ENCODE peak calls at places on chromosomes 4 and X, in five cellular contexts. E is prostate gland, B is lower lobe of right lung, T is pancreas, O is GM23338. Z is an unnamed sample.

GRCh38 chrX:40973619-40974018 is 111.6 kb upstream of the USP9X start:
- DNase-seq in E (no peak), B (no peak), T (no peak), O (no peak), Z (no peak)

GRCh38 chrX:1400049-1400448 is 8.1 kb upstream of the SLC25A6 start:
- DNase-seq in E (no peak), B (peak), T (peak), O (no peak), Z (no peak)

GRCh38 chr4:41525129-41525528 is 12.8 kb upstream of the LIMCH1 start:
- DNase-seq in E (no peak), B (no peak), T (no peak), O (peak), Z (peak)

GRCh38 chr4:13907255-13907751 is 279.8 kb upstream of the BOD1L1 start:
- DNase-seq in E (no peak), B (no peak), T (no peak), O (peak), Z (peak)

GRCh38 chrX:153307546-153308175 is 13.9 kb downstream of the PNMA6F start:
- DNase-seq in E (no peak), B (no peak), T (no peak), O (no peak), Z (no peak)

GRCh38 chrX:148878371-148878770 is 378.0 kb downstream of the AFF2 start:
- DNase-seq in E (no peak), B (no peak), T (no peak), O (no peak), Z (peak)

GRCh38 chrX:154603438-154604430 is 15.3 kb downstream of the CTAG1B start:
- DNase-seq in E (peak), B (no peak), T (peak), O (no peak), Z (peak)

GRCh38 chr4:148790691-148791090 is 348.5 kb upstream of the NR3C2 start:
- DNase-seq in E (no peak), B (no peak), T (no peak), O (no peak), Z (no peak)

GRCh38 chrX:64188901-64189300 is 16.6 kb downstream of the AMER1 start:
- DNase-seq in E (no peak), B (no peak), T (no peak), O (no peak), Z (no peak)

GRCh38 chr4:123127218-123127617 is 204.8 kb upstream of the NUDT6 start:
- DNase-seq in E (no peak), B (no peak), T (no peak), O (no peak), Z (no peak)
- TF ChIP-seq CTCF in E (peak), B (peak), T (no peak), O (no peak), Z (peak)

DNA sequence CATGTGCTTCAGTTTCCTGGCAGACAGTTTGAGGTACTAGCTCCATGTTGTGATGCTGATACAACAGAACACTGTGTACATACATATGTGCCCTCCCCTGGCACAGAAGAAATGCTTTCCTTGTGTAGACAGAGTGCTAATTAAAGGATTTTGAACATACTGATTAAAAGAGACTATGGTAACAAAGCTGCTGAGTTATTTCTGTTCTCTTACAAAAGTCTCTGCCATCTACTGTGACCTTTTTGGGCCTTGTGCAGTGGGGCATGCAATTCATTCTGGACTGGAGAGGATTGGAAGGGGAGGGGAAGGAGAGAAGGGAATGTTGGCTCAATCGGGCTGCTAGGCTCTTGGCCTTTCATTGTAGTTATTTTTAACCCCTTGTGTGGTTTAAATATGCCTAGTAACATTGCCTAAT is 6.0 kb downstream of the PDLIM5 start:
- DNase-seq in E (no peak), B (no peak), T (no peak), O (peak), Z (no peak)
- H3K27ac ChIP-seq in E (peak), B (no peak), T (no peak), O (no peak), Z (no peak)

GRCh38 chrX:134718329-134719317 is 60.4 kb upstream of the PLAC1 start:
- DNase-seq in E (peak), B (peak), T (no peak), O (peak), Z (peak)
- TF ChIP-seq CTCF in E (no peak), B (no peak), T (no peak), O (no peak), Z (no peak)

GRCh38 chr4:2858451-2859217 is 15.0 kb downstream of the ADD1 start:
- DNase-seq in E (no peak), B (no peak), T (no peak), O (no peak), Z (no peak)
- H3K27ac ChIP-seq in E (no peak), B (peak), T (no peak), O (peak), Z (no peak)

GRCh38 chrX:20218809-20219505 is 47.8 kb downstream of the RPS6KA3 start:
- DNase-seq in E (no peak), B (no peak), T (no peak), O (peak), Z (no peak)
- TF ChIP-seq CTCF in E (no peak), B (no peak), T (no peak), O (no peak), Z (no peak)

DNA sequence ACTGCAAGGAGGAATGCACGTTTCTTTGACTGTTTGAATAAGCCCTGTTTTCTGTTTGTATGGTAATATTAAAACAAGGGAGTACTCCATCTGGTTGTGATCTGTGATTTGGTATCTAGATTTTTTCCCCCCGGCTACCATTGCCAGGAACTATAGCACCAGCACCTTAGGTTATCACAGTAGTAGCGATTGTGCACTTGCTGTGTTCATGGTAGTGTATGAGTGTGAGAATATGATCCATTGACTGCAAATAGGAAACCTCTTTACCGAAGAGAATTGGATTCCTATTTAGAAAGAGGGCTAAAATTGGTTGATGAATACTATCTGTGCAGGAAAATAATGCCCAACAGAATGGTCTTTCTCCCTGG is 69.9 kb downstream of the LARP7 start:
- DNase-seq in E (no peak), B (no peak), T (no peak), O (no peak), Z (no peak)
- H3K27ac ChIP-seq in E (no peak), B (no peak), T (no peak), O (peak), Z (no peak)

GRCh38 chrX:29687687-29688086 is 527.7 kb upstream of the MAGEB2 start:
- DNase-seq in E (no peak), B (no peak), T (no peak), O (no peak), Z (peak)
- TF ChIP-seq CTCF in E (no peak), B (no peak), T (no peak), O (peak), Z (no peak)

GRCh38 chrX:115616943-115617563 is 56.1 kb downstream of the PLS3 start:
- DNase-seq in E (no peak), B (no peak), T (no peak), O (no peak), Z (peak)
- H3K27ac ChIP-seq in E (peak), B (peak), T (no peak), O (peak), Z (no peak)

GRCh38 chr4:73434311-73434710 is 1.7 kb upstream of the AFP start:
- DNase-seq in E (no peak), B (no peak), T (no peak), O (peak), Z (peak)
- TF ChIP-seq CTCF in E (no peak), B (peak), T (peak), O (no peak), Z (peak)